ENCODE peak calls at places on chromosome 16, in seven cellular contexts. G, F, H, P, R, Y and W are unnamed samples.

GRCh38 chr16:28186752-28187151 is 25.0 kb downstream of the XPO6 start:
- DNase-seq in H (no peak), F (no peak), R (no peak), G (no peak), P (no peak), Y (peak; percentile 58), W (no peak)

GRCh38 chr16:6897910-6898475 is 434.7 kb upstream of the RBFOX1 start:
- DNase-seq in Y (no peak), R (peak; percentile 38), F (no peak), H (no peak), G (no peak), P (peak; percentile 46), W (no peak)

GRCh38 chr16:58459344-58460218 is 40.4 kb upstream of the NDRG4 start:
- DNase-seq in F (no peak), R (no peak), G (no peak), H (no peak), P (no peak), Y (no peak), W (no peak)

GRCh38 chr16:66520406-66521194 is 29.3 kb downstream of the TK2 start:
- DNase-seq in P (no peak), F (no peak), G (no peak), R (no peak), Y (no peak), H (no peak), W (no peak)

GRCh38 chr16:68921654-68922053 is 78.3 kb downstream of the TANGO6 start:
- DNase-seq in F (no peak), H (no peak), Y (no peak), P (no peak), G (no peak), R (no peak), W (no peak)

GRCh38 chr16:2532494-2533141 is 1.4 kb upstream of the CEMP1 start:
- DNase-seq in G (peak; percentile 90), P (peak; percentile 22), F (no peak), H (no peak), Y (peak; percentile 42), R (no peak), W (no peak)

GRCh38 chr16:49788505-49788904 is 67.4 kb downstream of the ZNF423 start:
- DNase-seq in G (no peak), P (no peak), Y (no peak), R (no peak), H (no peak), F (no peak), W (no peak)

GRCh38 chr16:88731699-88732098 is 25.4 kb downstream of the CTU2 start:
- DNase-seq in R (no peak), F (no peak), P (no peak), Y (no peak), G (no peak), H (peak; percentile 84), W (no peak)

GRCh38 chr16:89367538-89368059 is 122.8 kb downstream of the ANKRD11 start:
- DNase-seq in P (no peak), Y (no peak), H (no peak), F (no peak), G (no peak), R (no peak), W (no peak)

GRCh38 chr16:50532576-50532975 is 15.6 kb upstream of the NKD1 start:
- DNase-seq in G (no peak), R (no peak), P (no peak), H (no peak), F (no peak), Y (no peak), W (no peak)

GRCh38 chr16:68370921-68371651 is 60.3 kb downstream of the PRMT7 start:
- DNase-seq in H (no peak), Y (no peak), R (no peak), G (no peak), F (no peak), P (no peak), W (no peak)

GRCh38 chr16:79071424-79071823 is 529.1 kb downstream of the MAF start:
- DNase-seq in G (no peak), Y (no peak), P (no peak), H (no peak), R (no peak), F (no peak), W (no peak)

GRCh38 chr16:35585411-35585810 is 2126.0 kb downstream of the TP53TG3F start:
- DNase-seq in F (no peak), R (no peak), G (no peak), H (no peak), Y (no peak), P (no peak), W (no peak)

GRCh38 chr16:17803625-17804410 is 333.1 kb upstream of the XYLT1 start:
- DNase-seq in H (no peak), F (no peak), R (no peak), P (no peak), Y (peak; percentile 89), G (no peak), W (no peak)

GRCh38 chr16:1414532-1415265 is at the start of gene UNKL:
- DNase-seq in F (no peak), H (no peak), G (peak; percentile 81), P (peak; percentile 91), R (peak; percentile 91), Y (peak; percentile 52), W (peak; percentile 86)

GRCh38 chr16:69762843-69763556 is 868 bp downstream of the WWP2 start:
- DNase-seq in P (peak; percentile 15), G (no peak), H (no peak), F (no peak), R (no peak), Y (peak; percentile 42), W (no peak)

GRCh38 chr16:4214215-4214621 is 27.7 kb downstream of the SRL start:
- DNase-seq in G (no peak), P (no peak), R (no peak), H (no peak), F (peak; percentile 36), Y (peak; percentile 94), W (no peak)

GRCh38 chr16:30658731-30659506 is 688 bp downstream of the FBRS start:
- DNase-seq in H (peak; percentile 93), Y (peak; percentile 98), P (peak; percentile 94), F (peak; percentile 68), G (peak; percentile 94), R (peak; percentile 72), W (peak; percentile 68)
- TF ChIP-seq CTCF in H (no peak), Y (no peak), P (peak; percentile 34), F (no peak), G (peak; percentile 16), R (no peak), W (no peak)

GRCh38 chr16:84631153-84631466 is 13.2 kb upstream of the COTL1 start:
- DNase-seq in F (no peak), G (no peak), H (no peak), P (no peak), R (no peak), Y (no peak), W (no peak)
- TF ChIP-seq CTCF in F (no peak), G (no peak), H (no peak), P (no peak), R (no peak), Y (no peak), W (no peak)

DNA sequence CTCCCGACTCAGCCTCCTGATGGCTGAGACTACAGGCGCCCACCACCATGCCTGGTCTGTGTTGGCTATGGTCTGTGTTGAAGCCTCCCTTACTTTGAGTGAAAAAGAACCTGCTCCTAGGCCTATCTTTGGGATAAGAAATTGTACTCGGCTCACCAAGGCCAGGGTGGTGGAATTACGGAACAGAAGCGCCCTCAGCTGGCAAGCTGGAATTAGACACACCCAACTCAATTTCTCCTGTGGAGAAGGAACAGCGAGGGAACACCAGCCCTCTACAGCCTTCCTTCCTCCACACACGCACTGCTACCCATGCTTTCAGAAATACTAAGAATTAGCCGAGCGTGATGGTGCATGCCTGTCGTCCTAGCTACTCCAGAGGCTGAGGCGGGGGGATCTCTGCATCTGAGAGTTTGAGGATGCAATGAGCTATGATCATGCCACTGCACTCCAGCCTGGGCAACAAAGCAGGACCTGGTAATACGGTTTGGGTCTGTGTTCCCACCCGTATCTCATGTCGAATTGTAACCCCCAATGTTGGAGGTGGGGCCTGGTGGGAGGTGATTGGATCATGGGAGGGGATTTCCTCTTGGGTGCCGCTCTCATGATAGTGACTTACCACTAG is 40.1 kb upstream of the RBBP6 start:
- DNase-seq in R (peak; percentile 53), P (peak; percentile 79), Y (peak; percentile 16), G (peak; percentile 91), F (no peak), H (no peak), W (peak; percentile 71)
- TF ChIP-seq CTCF in R (peak; percentile 49), P (peak; percentile 82), Y (peak; percentile 46), G (peak; percentile 92), F (no peak), H (no peak), W (peak; percentile 26)

GRCh38 chr16:73527191-73527590 is 479.3 kb upstream of the ZFHX3 start:
- DNase-seq in R (no peak), H (no peak), G (no peak), F (no peak), Y (no peak), P (no peak), W (no peak)

GRCh38 chr16:73531021-73531420 is 483.1 kb upstream of the ZFHX3 start:
- DNase-seq in R (no peak), P (no peak), Y (no peak), F (no peak), G (no peak), H (no peak), W (no peak)

GRCh38 chr16:73529303-73530012 is 481.5 kb upstream of the ZFHX3 start:
- DNase-seq in H (no peak), F (no peak), P (no peak), Y (no peak), R (no peak), G (no peak), W (no peak)

GRCh38 chr16:73530529-73530928 is 482.6 kb upstream of the ZFHX3 start:
- DNase-seq in G (no peak), R (no peak), H (no peak), F (no peak), P (no peak), Y (no peak), W (no peak)
- TF ChIP-seq CTCF in G (no peak), R (no peak), H (no peak), F (no peak), P (no peak), Y (no peak), W (no peak)

DNA sequence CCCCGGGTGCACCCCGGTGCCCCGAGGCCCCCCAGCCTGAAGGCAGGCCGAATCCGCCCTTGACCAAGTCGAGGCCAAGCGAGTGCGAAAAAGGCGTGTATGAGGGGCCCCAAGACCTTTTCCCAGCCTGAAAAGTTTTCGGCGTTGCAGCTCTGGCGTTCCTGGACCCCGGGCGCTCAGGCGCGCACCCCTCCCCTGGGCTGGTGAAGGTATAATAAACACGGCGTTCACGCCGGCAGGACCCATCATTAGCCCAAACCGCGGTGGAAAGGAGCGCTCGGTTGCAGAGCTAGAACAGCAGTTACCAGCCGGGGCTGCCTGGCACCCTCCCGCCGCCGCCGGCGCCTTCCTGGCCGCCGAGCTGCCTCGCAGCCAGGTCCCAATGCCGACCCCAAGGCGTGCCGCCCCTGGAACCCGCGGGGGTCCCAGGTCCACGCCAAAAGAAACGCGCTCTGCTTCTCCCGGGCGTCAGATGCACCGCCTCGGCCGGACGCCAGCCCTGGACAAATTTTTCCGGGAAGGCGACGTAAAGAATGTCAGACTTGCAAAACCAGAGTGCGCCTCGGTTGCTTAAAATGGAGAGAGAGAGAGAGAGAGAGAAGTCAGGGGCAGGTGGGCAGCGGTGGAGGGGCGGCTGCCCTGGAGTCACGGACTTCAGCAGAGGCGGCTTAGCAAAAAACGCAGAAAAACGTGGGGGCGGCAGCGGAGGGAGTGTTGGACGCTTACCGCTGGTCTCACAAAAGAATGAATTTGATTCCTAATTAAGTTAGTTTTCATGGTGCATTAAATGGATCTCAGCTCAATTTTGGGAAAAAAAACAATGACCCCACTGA is 11.4 kb upstream of the FOXF1 start:
- DNase-seq in F (no peak), G (no peak), R (no peak), P (peak; percentile 56), H (no peak), Y (peak; percentile 37), W (no peak)
- TF ChIP-seq CTCF in F (no peak), G (no peak), R (no peak), P (no peak), H (no peak), Y (no peak), W (no peak)

GRCh38 chr16:19555938-19556778 is 655 bp downstream of the VPS35L start:
- DNase-seq in F (no peak), R (peak; percentile 55), P (peak; percentile 88), G (peak; percentile 94), Y (peak; percentile 23), H (no peak), W (peak; percentile 53)
- TF ChIP-seq CTCF in F (no peak), R (peak; percentile 28), P (peak; percentile 38), G (peak; percentile 15), Y (peak; percentile 28), H (no peak), W (peak; percentile 28)